ENCODE peak calls at places on chromosome 20, in four cellular contexts. W, F, V and N are unnamed samples.

GRCh38 chr20:8082025-8082424 is 50.0 kb upstream of the PLCB1 start:
- DNase-seq in V (no peak), W (no peak), F (peak), N (no peak)

GRCh38 chr20:54140927-54141566 is 32.7 kb downstream of the CYP24A1 start:
- DNase-seq in V (no peak), W (no peak), F (no peak), N (no peak)

GRCh38 chr20:61814244-61814643 is 251.4 kb downstream of the TAF4 start:
- DNase-seq in W (no peak), V (no peak), F (no peak), N (no peak)

GRCh38 chr20:56245761-56246160 is 2.8 kb upstream of the MC3R start:
- DNase-seq in W (no peak), V (peak), F (no peak), N (no peak)

GRCh38 chr20:1242530-1242929 is 16.7 kb downstream of the RAD21L1 start:
- DNase-seq in V (no peak), F (no peak), W (no peak), N (no peak)

GRCh38 chr20:17931513-17931912 is 37.1 kb downstream of the SNX5 start:
- DNase-seq in V (no peak), W (no peak), F (no peak), N (no peak)

GRCh38 chr20:57666106-57666833 is 43.5 kb downstream of the PMEPA1 start:
- DNase-seq in W (no peak), F (no peak), V (no peak), N (no peak)

GRCh38 chr20:25248501-25249172 is 752 bp downstream of the PYGB start:
- DNase-seq in F (no peak), V (peak), W (no peak), N (no peak)

GRCh38 chr20:44911264-44911921 is 1.5 kb downstream of the PABPC1L start:
- DNase-seq in W (peak), V (peak), F (peak), N (peak)

GRCh38 chr20:17849901-17850673 is 118.5 kb downstream of the SNX5 start:
- DNase-seq in F (peak), V (no peak), W (no peak), N (no peak)

GRCh38 chr20:57714409-57715267 is 4.8 kb upstream of the PMEPA1 start:
- DNase-seq in V (no peak), F (no peak), W (no peak), N (no peak)

GRCh38 chr20:54643761-54644160 is 168.4 kb downstream of the DOK5 start:
- DNase-seq in F (no peak), W (no peak), V (no peak), N (no peak)

GRCh38 chr20:61899971-61900370 is 165.7 kb downstream of the TAF4 start:
- DNase-seq in W (no peak), V (no peak), F (no peak), N (no peak)

GRCh38 chr20:47610247-47610944 is 108.7 kb downstream of the NCOA3 start:
- DNase-seq in W (peak), V (peak), F (peak), N (peak)

GRCh38 chr20:219290-220115 is 7.6 kb upstream of the DEFB129 start:
- DNase-seq in W (no peak), V (peak), F (peak), N (no peak)

GRCh38 chr20:21781446-21782075 is 76.1 kb downstream of the PAX1 start:
- DNase-seq in W (no peak), F (no peak), V (no peak), N (no peak)

GRCh38 chr20:41205313-41205712 is 68.0 kb downstream of the PLCG1 start:
- DNase-seq in W (no peak), V (no peak), F (no peak), N (no peak)

GRCh38 chr20:45888681-45889080 is 1.3 kb upstream of the SPATA25 start:
- DNase-seq in V (no peak), F (no peak), W (no peak), N (no peak)

GRCh38 chr20:47572105-47572729 is 70.5 kb downstream of the NCOA3 start:
- DNase-seq in W (no peak), F (no peak), V (no peak), N (no peak)

GRCh38 chr20:59068534-59068933 is 25.9 kb upstream of the PRELID3B start:
- DNase-seq in F (no peak), V (no peak), W (no peak), N (no peak)

GRCh38 chr20:36435799-36436541 is 105.3 kb upstream of the MYL9 start:
- DNase-seq in V (peak), F (peak), W (peak), N (peak)

GRCh38 chr20:24814556-24815195 is 134.4 kb upstream of the CST7 start:
- DNase-seq in F (no peak), W (no peak), V (no peak), N (no peak)